ENCODE peak calls at places on chromosomes 6 and 20, in ten cellular contexts. Z is A549, R is heart left ventricle, O is endothelial cell of umbilical vein, M is ovary, F is GM12892, A is H54, J is HCT116, U is breast epithelium, K is tibial nerve. T is an unnamed sample.

GRCh38 chr20:4167261-4168004 is 152.1 kb upstream of the RNF24 start:
- DNase-seq in Z (no peak), R (no peak), O (no peak), M (no peak), F (no peak), A (no peak), J (no peak), U (no peak), K (no peak), T (peak)

GRCh38 chr20:39190666-39191570 is 228.8 kb downstream of the DHX35 start:
- DNase-seq in Z (peak), R (no peak), O (no peak), M (no peak), F (no peak), A (peak), J (peak), U (peak), K (no peak), T (no peak)

GRCh38 chr20:58436868-58437645 is 48.0 kb downstream of the VAPB start:
- DNase-seq in Z (peak), R (no peak), O (no peak), M (no peak), F (no peak), A (no peak), J (no peak), U (no peak), K (no peak), T (no peak)

GRCh38 chr6:155085582-155086253 is 90.6 kb downstream of the TIAM2 start:
- DNase-seq in Z (peak), R (no peak), O (no peak), M (no peak), F (no peak), A (no peak), J (peak), U (no peak), K (no peak), T (no peak)

GRCh38 chr20:49644980-49645565 is 68.6 kb downstream of the B4GALT5 start:
- DNase-seq in Z (no peak), R (no peak), O (no peak), M (no peak), F (no peak), A (no peak), J (no peak), U (no peak), K (no peak), T (no peak)

GRCh38 chr6:50185006-50185405 is 135.3 kb upstream of the DEFB112 start:
- DNase-seq in Z (peak), R (no peak), O (no peak), M (no peak), F (no peak), A (peak), J (no peak), U (no peak), K (no peak), T (no peak)

GRCh38 chr20:49394264-49394663 is 88.2 kb downstream of the KCNB1 start:
- DNase-seq in Z (no peak), R (no peak), O (no peak), M (no peak), F (no peak), A (no peak), J (no peak), U (no peak), K (peak), T (no peak)

GRCh38 chr6:142387997-142388815 is 86.4 kb downstream of the ADGRG6 start:
- DNase-seq in Z (peak), R (no peak), O (peak), M (no peak), F (no peak), A (no peak), J (no peak), U (no peak), K (no peak), T (no peak)

GRCh38 chr20:55067158-55067825 is 591.9 kb downstream of the DOK5 start:
- DNase-seq in Z (no peak), R (no peak), O (peak), M (no peak), F (no peak), A (peak), J (no peak), U (no peak), K (no peak), T (no peak)

GRCh38 chr6:163415176-163415619 is 680 bp downstream of the QKI start:
- DNase-seq in Z (no peak), R (peak), O (no peak), M (peak), F (peak), A (no peak), J (no peak), U (no peak), K (no peak), T (peak)

GRCh38 chr20:51500936-51501335 is 41.6 kb downstream of the NFATC2 start:
- DNase-seq in Z (no peak), R (no peak), O (no peak), M (no peak), F (no peak), A (no peak), J (no peak), U (no peak), K (no peak), T (no peak)

GRCh38 chr6:128803911-128804310 is 79.0 kb upstream of the LAMA2 start:
- DNase-seq in Z (no peak), R (no peak), O (peak), M (no peak), F (no peak), A (no peak), J (no peak), U (no peak), K (no peak), T (no peak)

GRCh38 chr6:7813704-7814103 is 87.8 kb downstream of the BMP6 start:
- DNase-seq in Z (peak), R (no peak), O (no peak), M (no peak), F (no peak), A (no peak), J (peak), U (no peak), K (no peak), T (no peak)

GRCh38 chr6:126786262-126786661 is 332.2 kb upstream of the RSPO3 start:
- DNase-seq in Z (no peak), R (no peak), O (no peak), M (no peak), F (no peak), A (no peak), J (no peak), U (no peak), K (no peak), T (no peak)

GRCh38 chr6:27312146-27312949 is at the start of gene POM121L2:
- DNase-seq in Z (peak), R (no peak), O (peak), M (no peak), F (peak), A (no peak), J (no peak), U (peak), K (peak), T (peak)

GRCh38 chr20:32036716-32037355 is 15.2 kb upstream of the HCK start:
- DNase-seq in Z (no peak), R (no peak), O (no peak), M (no peak), F (no peak), A (no peak), J (no peak), U (no peak), K (no peak), T (no peak)

GRCh38 chr20:58566981-58567380 is 51.8 kb upstream of the APCDD1L start:
- DNase-seq in Z (no peak), R (no peak), O (no peak), M (no peak), F (no peak), A (no peak), J (no peak), U (no peak), K (no peak), T (no peak)

GRCh38 chr20:48659888-48660287 is 167.9 kb downstream of the PREX1 start:
- DNase-seq in Z (no peak), R (no peak), O (peak), M (no peak), F (no peak), A (no peak), J (no peak), U (peak), K (no peak), T (no peak)

GRCh38 chr20:62823688-62824475 is 7.0 kb downstream of the COL9A3 start:
- DNase-seq in Z (no peak), R (no peak), O (no peak), M (no peak), F (no peak), A (no peak), J (no peak), U (no peak), K (no peak), T (no peak)

GRCh38 chr6:10414766-10415592 is at the start of gene TFAP2A:
- DNase-seq in Z (peak), R (no peak), O (no peak), M (no peak), F (no peak), A (peak), J (no peak), U (peak), K (no peak), T (no peak)

GRCh38 chr20:15200139-15200538 is 862.7 kb upstream of the FLRT3 start:
- DNase-seq in Z (no peak), R (no peak), O (no peak), M (no peak), F (no peak), A (no peak), J (no peak), U (no peak), K (no peak), T (no peak)

GRCh38 chr20:46311039-46311650 is 2.8 kb upstream of the CDH22 start:
- DNase-seq in Z (peak), R (no peak), O (no peak), M (no peak), F (no peak), A (no peak), J (no peak), U (no peak), K (no peak), T (no peak)

GRCh38 chr20:44309763-44310663 is 989 bp downstream of the FITM2 start:
- DNase-seq in Z (no peak), R (no peak), O (peak), M (peak), F (no peak), A (peak), J (no peak), U (no peak), K (peak), T (no peak)

GRCh38 chr6:107600936-107601335 is 111.0 kb downstream of the SOBP start:
- DNase-seq in Z (peak), R (no peak), O (peak), M (peak), F (no peak), A (peak), J (no peak), U (peak), K (peak), T (no peak)

GRCh38 chr6:96086745-96087144 is 71.0 kb downstream of the FUT9 start:
- DNase-seq in Z (no peak), R (no peak), O (no peak), M (no peak), F (no peak), A (no peak), J (no peak), U (no peak), K (no peak), T (no peak)

DNA sequence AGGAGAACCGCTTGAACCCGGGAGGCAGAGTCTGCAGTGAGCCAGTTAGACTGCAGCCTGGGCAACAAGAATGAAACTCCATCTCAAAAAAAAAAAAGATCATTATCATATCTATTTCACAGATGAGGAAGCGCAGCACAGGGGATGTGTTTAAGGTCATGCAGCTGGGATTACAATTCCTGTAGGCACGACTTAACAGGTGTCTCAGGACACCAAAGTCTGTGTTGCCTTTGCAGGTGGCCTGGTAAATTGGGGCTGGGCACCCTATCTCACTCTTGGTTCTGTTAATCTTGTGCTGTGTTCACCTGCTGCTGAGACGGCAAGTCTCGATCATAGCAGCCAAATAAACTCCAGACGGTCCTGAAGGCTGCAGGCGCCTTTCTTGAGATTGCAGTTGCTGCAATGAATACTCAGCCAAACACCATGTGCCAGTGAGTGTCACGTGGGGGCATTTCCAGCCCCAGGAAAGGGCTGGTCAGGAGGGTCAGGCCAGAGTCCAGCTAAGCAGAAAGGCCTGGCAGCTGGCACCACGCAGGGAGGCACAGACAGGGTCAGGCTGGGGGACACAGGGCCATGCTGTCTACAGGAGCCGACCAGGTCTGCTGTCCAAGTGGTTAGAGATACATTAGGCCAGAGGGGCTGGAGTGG is 55.8 kb downstream of the FGD2 start:
- DNase-seq in Z (no peak), R (no peak), O (no peak), M (no peak), F (no peak), A (no peak), J (no peak), U (no peak), K (no peak), T (peak)
- TF ChIP-seq POLR2A in Z (no peak), R (no peak), O (no peak), M (no peak), F (no peak), A (no peak), J (no peak), U (no peak), K (no peak), T (peak)

DNA sequence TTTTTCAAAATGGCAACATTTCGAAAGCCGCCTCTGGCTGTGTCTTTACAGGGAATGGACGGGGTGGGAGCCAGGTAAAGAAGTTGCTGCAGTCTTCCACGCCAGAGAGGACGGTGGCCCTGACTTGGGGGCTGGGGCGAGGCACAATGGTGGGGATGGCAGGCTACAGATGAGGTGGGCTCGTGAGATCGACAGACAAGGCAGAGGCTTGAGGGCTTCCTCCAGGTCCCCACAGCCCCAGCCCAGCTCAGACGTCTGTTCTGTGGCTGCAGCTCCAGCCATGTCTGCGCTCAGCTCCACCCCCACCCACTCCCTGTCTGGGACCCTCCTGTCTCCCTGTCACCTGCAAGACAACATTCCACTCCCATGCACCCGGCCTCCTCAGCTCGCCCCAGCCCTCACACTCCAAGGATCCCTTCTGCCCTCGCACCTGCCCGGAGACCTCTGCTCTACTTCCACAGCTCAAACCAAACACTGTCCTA is 7.4 kb upstream of the C20orf144 start:
- DNase-seq in Z (no peak), R (no peak), O (no peak), M (peak), F (no peak), A (no peak), J (no peak), U (no peak), K (no peak), T (no peak)
- TF ChIP-seq POLR2A in Z (no peak), R (no peak), O (no peak), M (no peak), F (no peak), A (no peak), J (no peak), U (no peak), K (no peak), T (no peak)

GRCh38 chr6:38262609-38263008 is 377.1 kb downstream of the BTBD9 start:
- DNase-seq in Z (no peak), R (no peak), O (peak), M (no peak), F (no peak), A (no peak), J (no peak), U (no peak), K (no peak), T (no peak)
- TF ChIP-seq POLR2A in Z (no peak), R (no peak), O (no peak), M (no peak), F (no peak), A (no peak), J (no peak), U (no peak), K (no peak), T (no peak)

GRCh38 chr6:79152269-79152737 is 74.2 kb upstream of the PHIP start:
- DNase-seq in Z (peak), R (no peak), O (no peak), M (no peak), F (no peak), A (no peak), J (no peak), U (no peak), K (no peak), T (no peak)
- TF ChIP-seq POLR2A in Z (no peak), R (no peak), O (no peak), M (no peak), F (no peak), A (no peak), J (no peak), U (no peak), K (no peak), T (no peak)

DNA sequence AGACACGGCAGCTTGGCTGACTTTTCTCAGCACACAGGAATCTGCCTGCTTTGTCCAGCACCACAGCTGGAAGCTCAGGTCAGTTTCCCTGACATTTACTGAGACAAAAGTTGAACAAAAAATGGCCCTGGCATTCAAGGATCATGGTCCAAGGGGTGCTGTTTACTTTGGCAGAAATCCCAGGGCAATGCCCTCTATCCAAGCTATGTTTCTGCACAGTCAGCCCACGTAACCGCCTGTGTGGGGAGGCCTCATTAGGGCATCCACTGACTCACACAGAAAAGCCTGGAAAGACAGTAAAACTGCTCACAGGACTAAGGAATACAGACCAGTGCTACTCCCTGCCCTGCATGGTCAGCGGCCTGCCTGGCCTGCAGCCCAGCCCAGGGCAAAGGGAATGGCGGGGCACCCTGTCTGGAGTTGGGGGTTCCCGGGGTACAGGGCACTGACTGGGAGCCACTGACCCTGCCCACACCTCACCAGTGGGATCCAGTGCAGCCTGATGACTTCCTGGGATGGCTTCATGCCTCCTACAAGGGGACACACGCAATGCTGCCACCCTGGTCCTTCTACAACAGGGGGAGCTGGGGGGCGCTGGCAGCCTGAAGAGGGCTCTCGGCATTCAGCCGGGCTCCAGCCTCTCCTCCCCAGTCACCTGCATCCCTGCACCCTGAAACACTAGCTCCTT is 77.1 kb downstream of the NINL start:
- DNase-seq in Z (peak), R (no peak), O (peak), M (peak), F (no peak), A (peak), J (no peak), U (no peak), K (no peak), T (peak)
- TF ChIP-seq POLR2A in Z (peak), R (no peak), O (no peak), M (no peak), F (no peak), A (no peak), J (no peak), U (no peak), K (no peak), T (no peak)

DNA sequence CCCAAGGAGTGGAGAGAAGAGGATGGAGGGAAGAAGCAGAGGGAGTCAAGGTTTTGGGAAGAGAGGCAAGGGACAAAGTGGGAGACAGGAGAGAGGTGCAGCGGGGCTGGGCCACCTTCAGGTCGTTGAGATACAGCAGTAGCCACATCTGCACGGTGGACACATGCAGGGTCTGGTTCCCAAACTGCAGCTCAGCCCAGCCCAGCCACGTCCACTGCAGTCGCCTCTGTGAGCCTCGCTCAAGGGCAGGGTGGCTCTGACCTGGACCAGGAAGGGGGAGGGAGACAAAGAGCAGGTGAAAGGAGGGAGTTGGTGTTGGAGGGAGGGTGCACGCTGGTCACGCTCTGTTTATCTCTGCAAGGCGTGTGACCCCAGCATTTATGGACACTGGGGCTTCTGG is 14.9 kb downstream of the CUL7 start:
- DNase-seq in Z (no peak), R (no peak), O (no peak), M (no peak), F (no peak), A (no peak), J (no peak), U (no peak), K (no peak), T (no peak)
- TF ChIP-seq POLR2A in Z (no peak), R (no peak), O (no peak), M (no peak), F (no peak), A (no peak), J (no peak), U (no peak), K (no peak), T (no peak)

T was measured in Peyer's patch.